ENCODE peak calls at places on chromosomes 3 and 15, in seven cellular contexts. Z, S, X, Q, U, M and I are unnamed samples.

GRCh38 chr3:179074656-179075055 is 3.0 kb upstream of the ZMAT3 start:
- DNase-seq in Z (no peak), S (no peak), X (no peak), Q (no peak), U (no peak), M (no peak), I (no peak)

GRCh38 chr3:119219069-119219468 is 21.6 kb downstream of the B4GALT4 start:
- DNase-seq in Z (no peak), S (no peak), X (no peak), Q (no peak), U (no peak), M (no peak), I (no peak)

GRCh38 chr3:172658344-172659245 is 52.3 kb downstream of the NCEH1 start:
- DNase-seq in Z (peak; percentile 98), S (no peak), X (no peak), Q (no peak), U (no peak), M (no peak), I (no peak)

GRCh38 chr3:171526146-171526545 is 65.9 kb upstream of the TNIK start:
- DNase-seq in Z (no peak), S (no peak), X (no peak), Q (no peak), U (no peak), M (no peak), I (no peak)

GRCh38 chr3:8619548-8619947 is 25.1 kb downstream of the SSUH2 start:
- DNase-seq in Z (no peak), S (no peak), X (no peak), Q (no peak), U (no peak), M (no peak), I (no peak)

GRCh38 chr3:11024181-11024580 is 31.6 kb downstream of the SLC6A1 start:
- DNase-seq in Z (no peak), S (no peak), X (no peak), Q (no peak), U (no peak), M (no peak), I (no peak)

GRCh38 chr3:13352621-13353131 is 67.4 kb downstream of the NUP210 start:
- DNase-seq in Z (no peak), S (no peak), X (no peak), Q (no peak), U (no peak), M (no peak), I (no peak)

GRCh38 chr3:1693145-1693544 is 405.5 kb upstream of the CNTN4 start:
- DNase-seq in Z (no peak), S (no peak), X (no peak), Q (no peak), U (no peak), M (no peak), I (no peak)

GRCh38 chr3:174208161-174208560 is 651.0 kb upstream of the NAALADL2 start:
- DNase-seq in Z (no peak), S (no peak), X (no peak), Q (no peak), U (no peak), M (no peak), I (no peak)

GRCh38 chr3:138479355-138479964 is 45.0 kb downstream of the ESYT3 start:
- DNase-seq in Z (no peak), S (peak; percentile 76), X (no peak), Q (no peak), U (peak; percentile 42), M (peak; percentile 41), I (no peak)

GRCh38 chr15:57505949-57506391 is 85.7 kb upstream of the MYZAP start:
- DNase-seq in Z (no peak), S (no peak), X (no peak), Q (peak; percentile 44), U (peak; percentile 93), M (no peak), I (peak; percentile 91)

GRCh38 chr15:75153084-75153483 is 48.6 kb upstream of the C15orf39 start:
- DNase-seq in Z (no peak), S (no peak), X (no peak), Q (no peak), U (no peak), M (no peak), I (no peak)

GRCh38 chr3:112654979-112655378 is 14.0 kb upstream of the CCDC80 start:
- DNase-seq in Z (no peak), S (no peak), X (no peak), Q (no peak), U (no peak), M (no peak), I (no peak)

GRCh38 chr15:95132774-95133173 is 901.4 kb downstream of the MCTP2 start:
- DNase-seq in Z (no peak), S (no peak), X (no peak), Q (no peak), U (no peak), M (no peak), I (no peak)

GRCh38 chr3:186461141-186461540 is 83.0 kb downstream of the CRYGS start:
- DNase-seq in Z (no peak), S (no peak), X (no peak), Q (no peak), U (no peak), M (no peak), I (no peak)

GRCh38 chr15:98715890-98716443 is 67.6 kb downstream of the IGF1R start:
- DNase-seq in Z (no peak), S (no peak), X (no peak), Q (no peak), U (no peak), M (no peak), I (no peak)

GRCh38 chr3:177478170-177478859 is 281.0 kb upstream of the TBL1XR1 start:
- DNase-seq in Z (no peak), S (no peak), X (no peak), Q (peak; percentile 45), U (peak; percentile 62), M (no peak), I (peak; percentile 71)

GRCh38 chr15:83053151-83053550 is 13.9 kb downstream of the BTBD1 start:
- DNase-seq in Z (peak; percentile 41), S (no peak), X (no peak), Q (no peak), U (no peak), M (no peak), I (no peak)

GRCh38 chr3:31008986-31009385 is 114.5 kb upstream of the GADL1 start:
- DNase-seq in Z (no peak), S (no peak), X (no peak), Q (no peak), U (no peak), M (no peak), I (no peak)

GRCh38 chr3:15479602-15480248 is 41.8 kb downstream of the COLQ start:
- DNase-seq in Z (no peak), S (no peak), X (no peak), Q (no peak), U (no peak), M (no peak), I (no peak)

GRCh38 chr15:63043391-63044076 is 987 bp downstream of the TPM1 start:
- DNase-seq in Z (no peak), S (peak; percentile 60), X (no peak), Q (peak; percentile 45), U (no peak), M (no peak), I (no peak)

GRCh38 chr15:84734794-84735479 is 13.5 kb upstream of the ZNF592 start:
- DNase-seq in Z (no peak), S (peak; percentile 89), X (peak; percentile 38), Q (no peak), U (peak; percentile 85), M (no peak), I (no peak)

GRCh38 chr3:197525706-197526105 is 30.1 kb downstream of the BDH1 start:
- DNase-seq in Z (no peak), S (no peak), X (no peak), Q (no peak), U (no peak), M (no peak), I (no peak)

GRCh38 chr3:116647955-116648354 is 61.6 kb upstream of the TUSC7 start:
- DNase-seq in Z (no peak), S (no peak), X (no peak), Q (no peak), U (no peak), M (no peak), I (no peak)

GRCh38 chr15:49041406-49041805 is 4.8 kb downstream of the SECISBP2L start:
- DNase-seq in Z (no peak), S (no peak), X (no peak), Q (no peak), U (no peak), M (no peak), I (no peak)

GRCh38 chr15:34271493-34271892 is 46.7 kb downstream of the EMC4 start:
- DNase-seq in Z (no peak), S (no peak), X (no peak), Q (peak; percentile 72), U (no peak), M (no peak), I (no peak)

GRCh38 chr3:16500911-16501310 is 12.6 kb downstream of the RFTN1 start:
- DNase-seq in Z (no peak), S (no peak), X (no peak), Q (no peak), U (no peak), M (no peak), I (no peak)

GRCh38 chr3:126827121-126827520 is 123.1 kb downstream of the CHCHD6 start:
- DNase-seq in Z (no peak), S (no peak), X (no peak), Q (no peak), U (no peak), M (no peak), I (peak; percentile 85)

GRCh38 chr3:170278632-170279031 is 56.4 kb downstream of the PRKCI start:
- DNase-seq in Z (no peak), S (no peak), X (no peak), Q (no peak), U (no peak), M (no peak), I (no peak)

GRCh38 chr15:72009207-72009606 is 108.7 kb downstream of the MYO9A start:
- DNase-seq in Z (no peak), S (no peak), X (no peak), Q (no peak), U (no peak), M (no peak), I (no peak)

GRCh38 chr3:72144773-72145505 is 360.0 kb upstream of the PROK2 start:
- DNase-seq in Z (no peak), S (no peak), X (no peak), Q (no peak), U (no peak), M (no peak), I (no peak)